ENCODE peak calls at places on chromosomes 2 and 18, in four cellular contexts. Y is HCT116, F is stomach, M is suprapubic skin. P is an unnamed sample.

GRCh38 chr2:240202616-240203015 is 62.2 kb upstream of the OTOS start:
- DNase-seq in Y (no peak), F (no peak), M (no peak), P (no peak)

GRCh38 chr2:209977386-209978239 is 24.8 kb upstream of the RPE start:
- DNase-seq in Y (peak), F (no peak), M (no peak), P (no peak)

GRCh38 chr18:70683263-70683662 is 394.4 kb downstream of the SOCS6 start:
- DNase-seq in Y (no peak), F (no peak), M (no peak), P (no peak)

GRCh38 chr2:171505374-171505773 is 16.9 kb upstream of the CYBRD1 start:
- DNase-seq in Y (no peak), F (no peak), M (no peak), P (no peak)

GRCh38 chr18:59065684-59066083 is 74.0 kb upstream of the SEC11C start:
- DNase-seq in Y (no peak), F (no peak), M (no peak), P (no peak)

GRCh38 chr2:165648826-165649225 is 145.2 kb downstream of the GALNT3 start:
- DNase-seq in Y (no peak), F (no peak), M (no peak), P (no peak)

GRCh38 chr18:76640438-76640837 is 145.4 kb upstream of the ZNF516 start:
- DNase-seq in Y (no peak), F (no peak), M (no peak), P (no peak)

GRCh38 chr2:55419236-55419513 is 481 bp downstream of the CCDC88A start:
- DNase-seq in Y (no peak), F (no peak), M (no peak), P (no peak)

GRCh38 chr2:112666764-112667122 is 21.0 kb downstream of the SLC20A1 start:
- DNase-seq in Y (no peak), F (no peak), M (no peak), P (no peak)

GRCh38 chr2:15449542-15450236 is 111.4 kb downstream of the NBAS start:
- DNase-seq in Y (no peak), F (no peak), M (no peak), P (no peak)

DNA sequence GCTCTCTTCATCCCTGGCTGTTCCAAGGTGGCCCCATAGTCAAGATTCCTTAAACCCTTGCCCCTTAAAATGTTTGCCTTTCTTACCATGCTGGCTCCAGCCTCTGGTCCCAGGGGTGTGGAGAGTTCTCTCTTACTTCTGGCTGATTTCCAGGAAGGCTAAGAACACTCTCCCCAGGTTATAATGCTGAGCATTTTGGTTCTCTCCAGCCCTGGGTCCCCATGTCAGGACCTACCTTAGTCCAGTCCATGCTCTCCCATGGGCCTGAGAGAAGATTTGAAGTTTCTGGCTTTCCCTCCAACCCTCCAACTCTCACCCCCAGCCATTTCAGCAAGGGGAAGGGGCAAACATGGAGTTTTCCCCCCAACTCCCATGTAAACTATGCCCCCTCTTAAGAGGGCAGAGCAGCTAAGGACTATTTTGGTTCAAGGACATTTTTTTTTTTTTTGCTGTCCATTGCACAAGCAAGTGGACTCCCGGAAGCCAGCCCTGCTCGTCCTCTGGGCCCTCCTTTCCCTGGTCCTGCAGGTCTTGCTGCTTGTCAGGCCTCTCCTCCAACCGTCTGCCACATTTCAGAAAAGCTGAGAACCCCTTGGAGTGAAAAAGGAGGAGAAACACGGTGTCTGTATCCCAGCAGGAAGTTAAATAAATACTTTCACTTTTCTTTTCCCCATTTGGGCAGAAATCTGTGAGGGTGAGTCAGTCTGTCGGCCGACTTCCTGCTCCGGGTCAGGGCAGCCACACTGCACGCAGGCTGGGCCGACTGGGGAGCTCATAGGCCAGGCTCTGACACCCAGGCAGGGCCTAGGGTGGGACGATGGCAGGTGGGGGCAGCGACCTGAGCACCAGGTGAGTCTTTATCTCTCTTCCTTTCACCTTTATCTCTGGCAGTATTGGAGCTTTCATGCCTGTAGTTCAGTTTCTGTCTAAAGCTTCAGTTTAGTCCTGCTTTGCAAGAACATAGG is at the start of gene SP140L:
- DNase-seq in Y (peak), F (peak), M (no peak), P (peak)
- TF ChIP-seq POLR2A in Y (no peak), F (no peak), M (no peak), P (peak)

DNA sequence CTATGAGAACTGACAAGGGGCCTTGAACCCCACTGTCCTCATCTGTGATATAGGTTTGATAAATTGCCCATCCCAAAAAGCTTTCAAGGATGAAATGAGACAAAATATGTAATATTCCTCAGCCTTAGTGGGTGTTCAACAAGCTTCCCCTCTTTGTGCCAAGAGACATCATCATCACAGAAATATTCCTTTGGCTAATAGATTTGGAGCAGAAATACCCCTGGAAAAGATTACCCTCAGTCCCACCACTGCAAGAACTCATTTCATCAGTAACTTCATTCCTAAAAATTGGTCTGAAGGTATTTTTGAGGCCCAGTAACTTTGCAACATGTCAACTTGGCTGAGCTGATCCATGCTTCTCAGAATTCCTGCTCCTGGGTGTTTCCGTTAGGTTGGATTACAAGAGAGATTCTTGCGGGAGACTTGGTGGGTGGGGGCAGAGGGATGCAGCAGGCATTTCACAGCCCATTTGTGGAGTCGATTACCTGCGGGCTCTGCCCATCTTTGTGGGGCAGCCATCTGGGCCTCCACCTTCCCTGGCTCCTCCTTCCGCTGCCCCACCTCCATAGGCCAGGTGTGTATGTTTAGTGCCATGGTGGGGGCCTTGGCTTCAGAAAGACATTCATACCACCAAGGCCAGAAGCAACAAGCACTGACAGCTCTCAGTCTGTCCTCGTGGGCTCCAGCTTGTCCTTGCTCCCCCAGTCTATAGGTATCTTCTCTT is 263.9 kb downstream of the GLI2 start:
- DNase-seq in Y (no peak), F (no peak), M (no peak), P (no peak)
- TF ChIP-seq POLR2AphosphoS5 in Y (no peak), F (no peak), M (no peak), P (no peak)

DNA sequence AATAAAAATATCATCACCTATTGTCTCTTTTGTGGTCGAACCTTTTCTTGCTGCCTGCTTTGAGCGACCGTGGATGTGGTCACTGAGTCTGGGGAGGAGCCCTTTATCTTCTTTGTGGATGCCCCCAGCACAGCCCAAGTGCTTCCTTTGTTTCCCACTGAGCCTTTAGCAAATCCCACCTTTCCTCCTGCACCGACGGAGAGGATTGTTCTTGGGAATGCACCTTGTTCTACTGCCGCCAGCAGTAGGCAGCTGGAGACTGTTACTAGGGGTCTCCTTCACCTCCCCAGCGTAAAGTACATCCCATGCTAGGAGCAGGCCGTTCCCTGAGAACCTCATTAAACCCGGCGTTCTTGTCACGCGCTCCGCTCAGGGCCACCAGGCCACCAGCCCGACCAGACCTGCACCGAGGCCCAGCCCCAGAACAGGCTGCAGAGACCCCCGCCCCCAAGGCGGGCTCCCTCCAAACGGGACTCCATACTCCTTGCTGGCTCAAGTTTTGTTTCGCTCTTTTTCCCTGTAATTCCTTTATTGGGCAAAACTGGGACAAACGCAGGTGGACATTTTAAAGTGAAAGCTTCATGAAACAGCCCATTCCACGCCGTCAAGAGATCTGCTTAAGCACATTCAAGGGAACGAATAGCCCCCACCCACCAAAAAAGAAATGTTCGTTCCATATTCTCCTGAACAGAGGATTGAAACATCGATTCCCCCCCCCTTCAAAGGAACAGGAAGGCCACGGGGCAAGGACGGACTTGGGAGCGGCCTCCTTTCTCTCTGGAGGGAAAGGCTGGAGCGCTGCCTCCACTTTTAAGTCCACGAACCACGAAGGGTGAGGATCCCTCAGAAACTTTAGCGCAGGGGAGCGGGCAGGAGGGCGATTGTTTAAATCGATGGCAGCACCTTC is 1.1 kb upstream of the MAT2A start:
- DNase-seq in Y (no peak), F (peak), M (peak), P (no peak)
- TF ChIP-seq POLR2A in Y (peak), F (no peak), M (no peak), P (no peak)

GRCh38 chr2:173027181-173028128 is 48.2 kb upstream of the MAP3K20 start:
- DNase-seq in Y (peak), F (peak), M (peak), P (peak)
- TF ChIP-seq POLR2AphosphoS5 in Y (no peak), F (no peak), M (no peak), P (no peak)

GRCh38 chr18:79508565-79509535 is 113.1 kb downstream of the NFATC1 start:
- DNase-seq in Y (no peak), F (no peak), M (peak), P (no peak)
- TF ChIP-seq POLR2A in Y (no peak), F (no peak), M (no peak), P (no peak)

DNA sequence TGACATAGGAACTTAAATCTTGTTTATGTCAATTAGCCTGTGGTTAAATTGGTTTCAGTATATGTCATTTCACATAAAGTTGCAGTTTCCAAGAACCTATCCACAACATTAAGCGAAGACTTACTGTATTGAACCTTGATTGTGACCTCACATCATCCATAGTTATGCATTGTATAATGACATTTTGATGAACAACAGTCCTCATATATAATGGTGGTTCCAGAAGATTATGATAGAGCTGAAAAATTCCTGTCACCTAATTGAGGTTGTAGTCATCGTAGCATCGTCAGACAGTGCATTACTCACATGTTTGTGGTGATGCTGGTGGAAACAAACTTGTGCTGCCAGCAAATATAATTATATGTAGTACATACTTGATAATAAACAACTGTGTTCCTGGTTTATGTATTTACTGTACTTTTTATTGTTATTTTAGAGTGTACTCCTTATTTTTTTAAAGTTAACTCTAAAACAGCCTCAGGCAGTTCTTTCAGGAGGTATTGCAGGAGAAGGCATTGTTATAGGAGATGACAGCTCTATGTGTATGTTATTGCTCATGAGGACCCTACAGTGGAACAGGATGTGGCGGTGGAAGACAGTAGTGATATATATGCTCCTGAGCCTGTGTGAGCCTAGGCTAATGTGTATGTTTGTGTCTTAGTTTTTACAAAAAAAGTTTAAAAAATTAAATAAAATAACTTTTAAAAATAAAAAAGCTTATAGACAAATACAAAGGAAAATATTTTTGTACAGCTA is 56.6 kb downstream of the UBE2E3 start:
- DNase-seq in Y (no peak), F (no peak), M (no peak), P (no peak)
- TF ChIP-seq POLR2AphosphoS5 in Y (no peak), F (no peak), M (no peak), P (no peak)

P was measured in GM12892.